ENCODE peak calls at places on chromosomes 5 and 9, in four cellular contexts. V, M, U and K are unnamed samples.

GRCh38 chr5:34738381-34738780 is 82.3 kb downstream of the RAI14 start:
- DNase-seq in V (no peak), M (no peak), U (no peak), K (no peak)

GRCh38 chr9:113258282-113258681 is 17.1 kb downstream of the CDC26 start:
- DNase-seq in V (no peak), M (no peak), U (no peak), K (no peak)

GRCh38 chr5:33891731-33892418 is at the start of gene ADAMTS12:
- DNase-seq in V (no peak), M (no peak), U (peak; percentile 63), K (peak; percentile 93)

GRCh38 chr5:139363937-139364336 is 19.2 kb downstream of the SLC23A1 start:
- DNase-seq in V (no peak), M (no peak), U (no peak), K (no peak)

GRCh38 chr5:157542282-157542966 is 33.2 kb downstream of the ADAM19 start:
- DNase-seq in V (no peak), M (no peak), U (no peak), K (no peak)

GRCh38 chr5:35856186-35857003 is at the start of gene IL7R:
- DNase-seq in V (no peak), M (no peak), U (no peak), K (no peak)

GRCh38 chr9:135505406-135506187 is 5.1 kb downstream of the MRPS2 start:
- DNase-seq in V (no peak), M (no peak), U (no peak), K (no peak)

GRCh38 chr5:140317859-140318258 is 15.0 kb upstream of the PFDN1 start:
- DNase-seq in V (no peak), M (no peak), U (peak; percentile 80), K (no peak)

GRCh38 chr5:178241259-178241658 is 8.7 kb upstream of the PHYKPL start:
- DNase-seq in V (no peak), M (no peak), U (no peak), K (no peak)

GRCh38 chr9:5459289-5459829 is 9.0 kb downstream of the CD274 start:
- DNase-seq in V (no peak), M (no peak), U (no peak), K (no peak)

GRCh38 chr9:18459958-18460584 is 13.9 kb upstream of the ADAMTSL1 start:
- DNase-seq in V (no peak), M (no peak), U (peak; percentile 52), K (no peak)

GRCh38 chr5:124747770-124748686 is 1.6 kb upstream of the ZNF608 start:
- DNase-seq in V (peak; percentile 16), M (no peak), U (no peak), K (peak; percentile 69)

GRCh38 chr5:123527190-123527589 is 15.2 kb downstream of the CSNK1G3 start:
- DNase-seq in V (no peak), M (no peak), U (no peak), K (no peak)

GRCh38 chr9:4126996-4127395 is 172.9 kb downstream of the GLIS3 start:
- DNase-seq in V (no peak), M (no peak), U (no peak), K (no peak)

GRCh38 chr5:112870976-112871375 is 9.9 kb downstream of the SRP19 start:
- DNase-seq in V (no peak), M (no peak), U (no peak), K (no peak)

GRCh38 chr5:171797563-171797962 is 11.9 kb downstream of the SMIM23 start:
- DNase-seq in V (no peak), M (no peak), U (no peak), K (no peak)

GRCh38 chr9:101209670-101210069 is 175.1 kb downstream of the BAAT start:
- DNase-seq in V (no peak), M (no peak), U (no peak), K (no peak)

GRCh38 chr5:14414615-14415515 is 166.7 kb upstream of the OTULINL start:
- DNase-seq in V (no peak), M (no peak), U (no peak), K (no peak)

GRCh38 chr5:124162782-124163532 is 583.5 kb downstream of the ZNF608 start:
- DNase-seq in V (no peak), M (no peak), U (no peak), K (peak; percentile 74)

GRCh38 chr9:13487071-13487470 is 207.6 kb upstream of the MPDZ start:
- DNase-seq in V (no peak), M (no peak), U (no peak), K (no peak)

GRCh38 chr5:40321514-40321913 is 358.2 kb upstream of the PTGER4 start:
- DNase-seq in V (no peak), M (no peak), U (no peak), K (no peak)

GRCh38 chr5:78716221-78716620 is 67.6 kb upstream of the LHFPL2 start:
- DNase-seq in V (no peak), M (no peak), U (no peak), K (no peak)

GRCh38 chr5:10130881-10131280 is 118.8 kb downstream of the ATPSCKMT start:
- DNase-seq in V (no peak), M (no peak), U (no peak), K (no peak)

GRCh38 chr5:149760700-149761187 is 30.6 kb downstream of the PPARGC1B start:
- DNase-seq in V (no peak), M (no peak), U (no peak), K (peak; percentile 42)

GRCh38 chr9:33785914-33786313 is 9.4 kb upstream of the PRSS3 start:
- DNase-seq in V (no peak), M (no peak), U (no peak), K (no peak)

GRCh38 chr9:93011114-93011513 is 47.4 kb upstream of the SUSD3 start:
- DNase-seq in V (no peak), M (no peak), U (peak; percentile 25), K (no peak)

GRCh38 chr9:95509851-95510529 is 6.8 kb downstream of the PTCH1 start:
- DNase-seq in V (no peak), M (no peak), U (no peak), K (peak; percentile 44)

GRCh38 chr5:58462623-58463230 is 2.8 kb upstream of the PLK2 start:
- DNase-seq in V (peak; percentile 31), M (peak; percentile 61), U (no peak), K (peak; percentile 77)

GRCh38 chr5:175282611-175283225 is 161.3 kb downstream of the DRD1 start:
- DNase-seq in V (no peak), M (no peak), U (no peak), K (no peak)

GRCh38 chr5:26582350-26583040 is 455.9 kb downstream of the CDH9 start:
- DNase-seq in V (no peak), M (no peak), U (no peak), K (no peak)

GRCh38 chr5:150573867-150574817 is 66.2 kb downstream of the NDST1 start:
- DNase-seq in V (peak; percentile 31), M (no peak), U (no peak), K (no peak)

GRCh38 chr9:87007711-87008360 is 60.5 kb upstream of the GAS1 start:
- DNase-seq in V (no peak), M (no peak), U (no peak), K (peak; percentile 28)

GRCh38 chr9:120742951-120743416 is 28.7 kb upstream of the MEGF9 start:
- DNase-seq in V (peak; percentile 71), M (peak; percentile 29), U (no peak), K (peak; percentile 41)

DNA sequence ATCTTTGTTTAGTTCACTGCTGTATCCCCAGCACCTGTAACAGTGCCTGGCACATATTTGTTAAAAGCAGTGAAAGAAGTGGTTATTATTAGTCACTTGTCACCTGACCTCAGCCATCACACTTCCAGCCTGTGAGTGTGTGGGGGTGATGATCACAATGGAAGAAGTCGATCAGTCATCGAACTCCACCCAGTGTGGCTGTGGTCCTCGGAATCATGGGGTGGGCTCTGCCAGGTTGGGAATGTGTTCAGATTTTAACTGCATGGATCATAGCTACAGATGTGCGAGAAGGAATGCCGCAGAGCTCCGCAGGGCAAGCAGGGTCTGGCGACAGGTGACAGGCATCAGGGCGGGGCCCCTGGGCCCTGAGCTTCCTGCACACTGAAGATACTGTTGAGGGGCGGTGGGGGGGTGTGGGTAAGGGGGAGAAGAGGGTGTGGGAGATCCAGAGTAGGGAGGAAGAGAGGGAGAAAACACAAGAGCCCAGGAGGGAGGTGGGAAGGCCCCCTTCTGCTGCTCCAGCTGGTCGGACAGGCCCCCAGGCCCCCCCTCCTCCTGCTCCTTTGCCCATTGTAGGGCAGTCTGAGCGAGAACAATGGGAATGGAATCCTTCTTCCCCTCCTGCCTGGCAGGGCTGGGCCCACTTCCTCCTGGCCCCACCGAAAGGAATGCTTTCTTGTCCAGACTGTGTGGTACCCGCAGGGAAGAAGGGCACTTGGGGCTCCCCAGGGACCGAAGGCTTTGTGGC is 89.6 kb downstream of the SPRY4 start:
- DNase-seq in V (no peak), M (no peak), U (peak; percentile 97), K (peak; percentile 43)
- H3K4me3 ChIP-seq in V (no peak overlapping the region), M (no peak overlapping the region), U (no peak overlapping the region), K (no peak overlapping the region)

DNA sequence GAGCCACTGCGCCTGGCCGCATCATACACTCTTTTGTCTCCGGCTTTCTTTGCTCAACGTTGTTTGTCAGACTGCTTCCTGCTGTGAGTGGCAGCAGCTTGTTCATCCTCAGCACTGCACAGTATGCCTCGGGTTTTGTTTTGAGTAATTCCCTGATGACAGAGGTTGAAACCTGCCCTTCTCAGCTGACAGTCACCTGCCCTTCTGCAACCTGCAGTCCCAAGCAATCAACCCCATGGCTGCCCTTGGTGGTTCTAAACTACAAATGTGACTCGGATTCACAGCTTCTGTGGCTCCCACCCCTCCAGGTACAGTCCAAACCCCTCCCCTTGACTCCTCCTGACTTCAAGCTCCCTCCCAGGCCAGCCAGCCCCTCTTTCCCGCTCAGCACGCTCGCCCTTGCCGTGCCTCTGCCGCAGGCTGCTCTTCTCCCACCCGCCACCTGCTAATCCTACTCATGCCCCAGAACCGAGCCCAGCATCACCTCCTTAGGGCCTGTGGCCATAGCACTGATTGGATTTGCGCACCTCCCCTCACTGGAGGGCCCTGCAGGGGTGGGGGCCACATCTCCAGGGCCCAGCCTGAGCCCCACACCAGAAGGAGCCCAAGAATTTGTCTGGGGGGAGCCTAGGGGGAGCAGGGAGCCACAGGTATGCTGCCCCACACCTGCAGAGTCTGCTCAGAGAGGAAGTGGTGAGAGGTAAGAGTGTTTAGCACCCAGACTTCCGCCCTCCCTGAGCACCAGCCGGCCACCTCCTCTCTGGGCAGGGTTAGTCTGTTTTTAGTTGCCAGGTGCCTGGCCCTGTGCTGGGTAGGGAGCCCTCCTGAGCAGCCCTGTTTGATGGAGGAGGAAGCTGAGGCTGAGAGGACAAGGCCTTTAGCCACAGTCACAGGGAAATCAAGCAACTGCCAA is 10.1 kb downstream of the EEIG1 start:
- DNase-seq in V (no peak), M (no peak), U (no peak), K (no peak)
- H3K4me3 ChIP-seq in V (no peak overlapping the region), M (no peak overlapping the region), U (no peak overlapping the region), K (no peak overlapping the region)

DNA sequence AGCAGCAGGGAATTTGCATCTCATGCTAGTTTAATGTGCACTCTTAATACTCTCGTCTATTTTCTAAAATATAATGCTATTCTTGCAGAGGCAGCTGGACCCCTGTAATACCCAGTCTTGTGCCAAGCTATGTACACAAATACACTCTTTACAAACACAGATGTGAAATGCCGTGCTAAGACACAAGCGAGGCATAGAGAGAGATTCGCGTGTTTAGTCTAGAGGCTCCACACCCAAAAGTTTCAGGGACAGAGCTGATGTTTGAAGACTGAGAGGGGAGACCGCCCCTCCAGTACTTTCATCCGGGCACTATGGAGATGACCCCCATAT is 1.2 kb downstream of the DPYSL3 start:
- DNase-seq in V (no peak), M (no peak), U (no peak), K (no peak)
- H3K4me3 ChIP-seq in V (peak overlapping the region; percentile 61), M (peak overlapping the region; percentile 61), U (peak overlapping the region; percentile 60), K (peak overlapping the region; percentile 73)

DNA sequence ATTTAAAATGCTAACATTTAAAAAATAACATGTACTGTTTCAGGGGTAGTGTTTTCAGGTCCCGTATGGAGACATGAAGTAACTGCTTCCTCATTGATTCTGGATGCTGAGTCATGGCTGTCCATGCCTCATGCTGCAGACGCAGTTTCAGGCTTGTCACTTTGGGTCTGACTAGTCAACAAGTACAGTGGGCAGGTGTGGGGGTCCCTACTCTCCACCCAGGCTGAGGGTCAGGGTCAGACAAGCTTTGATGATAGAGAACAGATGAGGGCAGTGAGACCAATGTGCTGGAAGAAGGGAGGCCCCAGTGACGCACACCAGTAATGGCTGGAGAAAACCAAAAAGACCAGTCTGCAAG is 80.0 kb upstream of the NFIL3 start:
- DNase-seq in V (no peak), M (no peak), U (no peak), K (no peak)
- H3K4me3 ChIP-seq in V (no peak overlapping the region), M (no peak overlapping the region), U (no peak overlapping the region), K (no peak overlapping the region)